ENCODE peak calls at places on chromosomes 6 and 20, in seven cellular contexts. B is HCT116, A is activated B cell treated with CpG ODN at 0.5 μM for 24 hours, O is breast epithelium, V is neural progenitor cell, X is left ventricle myocardium inferior, C is bronchial epithelial cell. Y is an unnamed sample.

GRCh38 chr6:89032599-89032998 is 48.0 kb upstream of the PNRC1 start:
- DNase-seq in X (no peak), B (no peak), V (no peak), O (no peak), A (no peak), C (no peak), Y (no peak)

GRCh38 chr20:45341939-45342862 is 6.0 kb downstream of the SDC4 start:
- DNase-seq in X (peak), V (peak), O (peak), C (no peak), B (no peak), A (no peak), Y (no peak)

GRCh38 chr20:13219327-13220193 is 1.5 kb upstream of the ISM1 start:
- DNase-seq in B (no peak), A (no peak), V (peak), C (no peak), O (no peak), X (no peak), Y (no peak)

GRCh38 chr6:131288214-131288613 is 152.9 kb downstream of the AKAP7 start:
- DNase-seq in X (no peak), A (no peak), V (no peak), B (no peak), C (no peak), O (no peak), Y (no peak)

GRCh38 chr6:142416179-142416578 is 114.4 kb downstream of the ADGRG6 start:
- DNase-seq in X (no peak), C (peak), B (no peak), O (no peak), A (no peak), V (no peak), Y (peak)

GRCh38 chr6:16918586-16918985 is 157.3 kb upstream of the ATXN1 start:
- DNase-seq in A (no peak), C (no peak), V (no peak), B (no peak), O (no peak), X (no peak), Y (no peak)

GRCh38 chr20:33893314-33893713 is 82.2 kb downstream of the CHMP4B start:
- DNase-seq in B (no peak), X (no peak), A (no peak), O (no peak), V (no peak), C (peak), Y (no peak)

GRCh38 chr6:119484598-119484997 is 135.0 kb upstream of the MAN1A1 start:
- DNase-seq in B (peak), O (no peak), C (peak), V (peak), A (no peak), X (no peak), Y (no peak)

GRCh38 chr6:159852877-159853276 is 37.9 kb upstream of the MAS1 start:
- DNase-seq in V (no peak), B (no peak), C (peak), O (no peak), X (no peak), A (no peak), Y (no peak)

GRCh38 chr6:45743028-45743615 is 272.5 kb downstream of the CLIC5 start:
- DNase-seq in O (no peak), V (no peak), A (no peak), X (no peak), B (no peak), C (no peak), Y (no peak)

GRCh38 chr6:152984387-152984872 is 1.6 kb upstream of the FBXO5 start:
- DNase-seq in X (no peak), A (no peak), C (no peak), O (no peak), V (peak), B (no peak), Y (no peak)

GRCh38 chr20:34703573-34704176 is 469 bp upstream of the TP53INP2 start:
- DNase-seq in O (peak), V (peak), X (no peak), C (peak), B (no peak), A (peak), Y (peak)

GRCh38 chr6:105095139-105095538 is 84.7 kb downstream of the POPDC3 start:
- DNase-seq in C (no peak), O (no peak), A (no peak), X (no peak), V (no peak), B (no peak), Y (no peak)

GRCh38 chr20:58389324-58389967 is 417 bp downstream of the VAPB start:
- DNase-seq in B (no peak), X (peak), A (no peak), O (no peak), V (peak), C (no peak), Y (peak)

GRCh38 chr6:123508290-123508689 is 128.5 kb downstream of the TRDN start:
- DNase-seq in X (no peak), A (no peak), O (no peak), V (no peak), C (no peak), B (no peak), Y (no peak)

GRCh38 chr6:19452495-19452894 is 384.7 kb upstream of the ID4 start:
- DNase-seq in O (no peak), B (no peak), V (peak), A (no peak), C (no peak), X (no peak), Y (no peak)

GRCh38 chr6:47655719-47656595 is 42.4 kb upstream of the ADGRF4 start:
- DNase-seq in A (no peak), C (peak), V (peak), X (no peak), B (peak), O (no peak), Y (peak)

GRCh38 chr6:167091149-167092107 is 31.5 kb upstream of the CCR6 start:
- DNase-seq in C (no peak), B (no peak), X (no peak), A (no peak), O (no peak), V (no peak), Y (no peak)

GRCh38 chr6:7215140-7215539 is 97.9 kb downstream of the SSR1 start:
- DNase-seq in V (no peak), O (no peak), B (no peak), X (no peak), A (no peak), C (no peak), Y (no peak)

GRCh38 chr6:28225056-28225834 is at the start of gene ZSCAN9:
- DNase-seq in O (peak), X (peak), V (peak), C (peak), A (peak), B (peak), Y (peak)

DNA sequence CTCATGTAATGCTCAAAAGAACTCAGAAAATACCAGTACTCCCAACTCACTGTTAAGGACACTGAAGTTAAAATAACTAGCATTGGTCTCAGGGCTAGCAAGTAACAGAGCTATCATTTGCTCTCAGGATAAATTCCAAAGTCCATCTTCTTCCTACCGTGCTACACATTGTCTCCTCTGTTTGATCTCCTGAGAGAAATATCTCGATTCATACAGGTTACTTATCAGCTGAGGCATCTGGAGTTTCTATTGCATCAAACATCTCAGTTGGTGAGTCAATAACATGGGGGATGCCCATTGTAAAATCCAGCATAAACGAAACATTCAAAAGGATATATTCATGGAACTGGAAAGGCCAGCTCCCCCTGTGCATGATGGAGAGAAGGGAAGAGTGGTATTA is 147.4 kb downstream of the BACH2 start:
- DNase-seq in B (no peak), O (no peak), C (no peak), A (no peak), X (no peak), V (no peak), Y (no peak)
- TF ChIP-seq CTCF in B (no peak), O (no peak), C (no peak), A (no peak), X (no peak), V (no peak), Y (no peak)

GRCh38 chr20:42020316-42020715 is 402.1 kb upstream of the CHD6 start:
- DNase-seq in B (no peak), X (no peak), A (no peak), O (no peak), V (no peak), C (no peak), Y (no peak)

GRCh38 chr20:42024653-42025052 is 406.5 kb upstream of the CHD6 start:
- DNase-seq in C (no peak), O (no peak), B (no peak), X (no peak), V (peak), A (no peak), Y (peak)

DNA sequence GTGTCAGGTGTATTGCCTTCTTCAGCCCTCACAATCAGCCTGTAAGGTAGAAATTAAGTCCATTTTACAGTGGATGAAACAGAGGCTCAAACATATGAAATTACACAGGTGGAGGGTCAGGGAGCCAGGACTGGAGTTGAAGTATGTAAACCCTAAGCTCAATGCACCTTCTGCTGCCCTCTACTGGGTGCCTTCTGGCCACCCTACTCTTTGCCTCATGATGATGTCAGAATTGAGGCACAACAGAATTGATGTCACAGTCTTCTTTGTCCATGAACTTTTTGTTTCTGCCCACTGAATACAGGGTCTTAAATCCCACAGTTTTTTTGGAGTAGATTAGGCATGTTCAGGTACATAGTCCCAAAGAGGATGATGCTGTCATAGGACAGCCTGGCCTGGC is 400.8 kb upstream of the CHD6 start:
- DNase-seq in O (no peak), C (no peak), B (no peak), X (no peak), V (peak), A (no peak), Y (peak)
- TF ChIP-seq CTCF in O (no peak), C (no peak), B (no peak), X (no peak), V (peak), A (no peak), Y (no peak)

GRCh38 chr20:50112512-50113419 is at the start of gene UBE2V1:
- DNase-seq in C (peak), V (peak), A (peak), B (peak), O (peak), X (peak), Y (peak)
- TF ChIP-seq CTCF in C (peak), V (peak), A (no peak), B (peak), O (peak), X (peak), Y (peak)

GRCh38 chr6:163947276-163947675 is 532.8 kb downstream of the QKI start:
- DNase-seq in B (no peak), A (no peak), V (no peak), C (no peak), X (no peak), O (no peak), Y (no peak)
- TF ChIP-seq CTCF in B (no peak), A (no peak), V (no peak), C (no peak), X (no peak), O (no peak), Y (no peak)

DNA sequence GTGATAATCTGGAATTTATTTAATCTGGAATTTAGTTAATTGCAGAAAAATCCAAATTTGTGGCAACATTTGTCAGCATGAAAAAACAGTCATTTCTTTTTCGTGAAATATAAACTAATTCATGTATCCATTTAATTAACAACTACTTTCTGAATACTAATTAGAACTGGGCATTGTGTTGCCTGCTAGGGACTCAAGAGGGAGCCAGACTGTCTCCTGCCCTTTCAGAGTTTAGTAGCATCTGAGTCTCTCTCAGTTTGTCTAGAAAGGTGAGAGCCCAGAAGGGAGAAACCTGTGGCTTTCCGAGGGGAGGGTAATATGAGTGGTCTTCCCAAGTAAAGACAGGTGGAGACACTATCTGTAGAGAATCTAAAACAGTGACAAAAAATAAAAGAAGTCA is 210.9 kb upstream of the HDDC2 start:
- DNase-seq in V (peak), C (peak), B (peak), O (no peak), X (no peak), A (no peak), Y (peak)
- TF ChIP-seq CTCF in V (peak), C (peak), B (peak), O (no peak), X (peak), A (no peak), Y (peak)

GRCh38 chr6:139540276-139540675 is 165.8 kb upstream of the CITED2 start:
- DNase-seq in V (no peak), X (no peak), A (no peak), O (no peak), C (peak), B (no peak), Y (peak)
- TF ChIP-seq CTCF in V (no peak), X (no peak), A (no peak), O (no peak), C (no peak), B (no peak), Y (no peak)

DNA sequence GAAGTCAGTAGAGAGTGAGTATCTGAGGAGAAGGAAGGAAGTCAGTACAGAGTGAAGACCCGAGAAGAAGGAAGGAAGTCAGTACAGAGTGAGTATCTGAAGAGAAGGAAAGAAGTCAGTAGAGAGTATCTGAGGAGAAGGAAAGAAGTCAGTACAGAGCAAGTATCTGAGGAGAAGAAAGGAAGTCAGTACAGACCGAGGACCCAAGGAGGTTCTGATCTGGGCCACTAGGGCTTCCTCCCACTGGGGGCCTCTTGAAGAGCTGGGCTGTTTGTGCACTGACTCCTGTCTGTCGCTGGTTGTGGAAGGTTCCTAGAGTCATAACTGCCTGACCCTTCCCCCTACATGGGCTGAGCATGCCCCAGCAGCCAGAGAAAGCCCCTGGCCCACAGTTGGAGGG is 396.2 kb downstream of the PREX1 start:
- DNase-seq in A (no peak), V (no peak), O (no peak), C (no peak), B (no peak), X (no peak), Y (no peak)
- TF ChIP-seq CTCF in A (no peak), V (no peak), O (no peak), C (no peak), B (no peak), X (no peak), Y (no peak)

GRCh38 chr6:158819977-158820632 is 937 bp upstream of the EZR start:
- DNase-seq in O (no peak), C (peak), V (peak), A (no peak), X (no peak), B (no peak), Y (no peak)

GRCh38 chr6:158818580-158819212 is 472 bp downstream of the EZR start:
- DNase-seq in O (peak), X (peak), C (no peak), A (peak), V (peak), B (no peak), Y (peak)

GRCh38 chr6:158818008-158818579 is 1.1 kb downstream of the EZR start:
- DNase-seq in B (no peak), V (peak), C (no peak), X (peak), O (peak), A (peak), Y (peak)

GRCh38 chr6:158817298-158818007 is 1.7 kb downstream of the EZR start:
- DNase-seq in V (peak), C (no peak), X (peak), B (no peak), A (no peak), O (no peak), Y (peak)

GRCh38 chr6:158819213-158819976 is at the start of gene EZR:
- DNase-seq in V (peak), X (peak), C (peak), A (peak), B (peak), O (peak), Y (peak)
- TF ChIP-seq CTCF in V (peak), X (peak), C (peak), A (no peak), B (peak), O (no peak), Y (no peak)